ENCODE peak calls at places on chromosomes 7 and 10, in seven cellular contexts. A, B, L, D, K, V and O are unnamed samples.

GRCh38 chr7:35729061-35729783 is 34.3 kb upstream of the HERPUD2 start:
- DNase-seq in A (no peak), B (no peak), L (peak; percentile 96), D (no peak), K (no peak), V (no peak), O (no peak)

GRCh38 chr10:34960983-34961382 is 129.2 kb downstream of the CUL2 start:
- DNase-seq in A (no peak), B (no peak), L (no peak), D (no peak), K (peak; percentile 50), V (no peak), O (no peak)

GRCh38 chr10:50653142-50653541 is 29.4 kb upstream of the SGMS1 start:
- DNase-seq in A (no peak), B (no peak), L (no peak), D (no peak), K (peak; percentile 22), V (peak; percentile 24), O (peak; percentile 7)

GRCh38 chr7:116443101-116443523 is 56.4 kb upstream of the CAV2 start:
- DNase-seq in A (no peak), B (peak; percentile 84), L (no peak), D (peak; percentile 6), K (peak; percentile 13), V (no peak), O (no peak)

GRCh38 chr10:71212249-71213126 is at the start of gene UNC5B:
- DNase-seq in A (peak; percentile 85), B (peak; percentile 37), L (no peak), D (peak; percentile 54), K (peak; percentile 97), V (peak; percentile 76), O (no peak)

GRCh38 chr7:106166651-106167342 is 54.7 kb upstream of the SYPL1 start:
- DNase-seq in A (no peak), B (peak; percentile 68), L (no peak), D (peak; percentile 62), K (peak; percentile 73), V (peak; percentile 73), O (no peak)

GRCh38 chr7:158274404-158274811 is 313.2 kb downstream of the PTPRN2 start:
- DNase-seq in A (no peak), B (no peak), L (no peak), D (no peak), K (peak; percentile 71), V (no peak), O (no peak)

GRCh38 chr7:13981070-13981469 is 8.4 kb downstream of the ETV1 start:
- DNase-seq in A (no peak), B (peak; percentile 59), L (no peak), D (no peak), K (peak; percentile 44), V (peak; percentile 64), O (no peak)

GRCh38 chr10:124611738-124612137 is 132.4 kb downstream of the FAM53B start:
- DNase-seq in A (no peak), B (no peak), L (no peak), D (no peak), K (no peak), V (no peak), O (no peak)

GRCh38 chr7:130838738-130839137 is 104.7 kb upstream of the KLF14 start:
- DNase-seq in A (no peak), B (peak; percentile 55), L (peak; percentile 15), D (no peak), K (no peak), V (no peak), O (no peak)

GRCh38 chr10:103725242-103725641 is 130.1 kb downstream of the SH3PXD2A start:
- DNase-seq in A (no peak), B (no peak), L (no peak), D (no peak), K (no peak), V (no peak), O (no peak)

GRCh38 chr7:80275192-80275605 is 140.6 kb downstream of the GNAI1 start:
- DNase-seq in A (no peak), B (no peak), L (no peak), D (no peak), K (peak; percentile 4), V (no peak), O (no peak)

GRCh38 chr10:8159628-8160165 is 105.2 kb downstream of the GATA3 start:
- DNase-seq in A (no peak), B (no peak), L (no peak), D (no peak), K (no peak), V (no peak), O (no peak)

GRCh38 chr7:122301858-122302745 is 2.4 kb downstream of the FEZF1 start:
- DNase-seq in A (no peak), B (no peak), L (no peak), D (no peak), K (peak; percentile 39), V (no peak), O (no peak)

GRCh38 chr10:61791216-61791615 is 110.3 kb upstream of the ARID5B start:
- DNase-seq in A (no peak), B (no peak), L (no peak), D (peak; percentile 9), K (no peak), V (no peak), O (peak; percentile 87)

GRCh38 chr7:19772858-19773337 is 519 bp downstream of the TMEM196 start:
- DNase-seq in A (peak; percentile 10), B (peak; percentile 15), L (no peak), D (no peak), K (peak; percentile 17), V (no peak), O (no peak)

GRCh38 chr10:71852335-71852937 is 1.4 kb upstream of the PSAP start:
- DNase-seq in A (no peak), B (no peak), L (no peak), D (no peak), K (no peak), V (peak; percentile 42), O (no peak)

GRCh38 chr10:84427903-84428650 is 99.7 kb downstream of the CCSER2 start:
- DNase-seq in A (no peak), B (no peak), L (no peak), D (peak; percentile 15), K (no peak), V (no peak), O (no peak)

GRCh38 chr7:41771717-41772116 is 68.8 kb upstream of the INHBA start:
- DNase-seq in A (no peak), B (no peak), L (no peak), D (no peak), K (no peak), V (no peak), O (no peak)

GRCh38 chr7:105745681-105746330 is 130.6 kb downstream of the ATXN7L1 start:
- DNase-seq in A (no peak), B (no peak), L (no peak), D (no peak), K (no peak), V (no peak), O (no peak)

GRCh38 chr10:5698062-5698461 is 13.4 kb downstream of the TASOR2 start:
- DNase-seq in A (no peak), B (no peak), L (no peak), D (no peak), K (peak; percentile 15), V (no peak), O (no peak)

GRCh38 chr10:125783957-125784356 is 8.3 kb upstream of the MMP21 start:
- DNase-seq in A (no peak), B (no peak), L (peak; percentile 60), D (no peak), K (no peak), V (no peak), O (no peak)

GRCh38 chr10:51879238-51879637 is 179.8 kb upstream of the CSTF2T start:
- DNase-seq in A (no peak), B (no peak), L (peak; percentile 52), D (no peak), K (no peak), V (no peak), O (no peak)

GRCh38 chr10:607545-608196 is 81.8 kb downstream of the DIP2C start:
- DNase-seq in A (no peak), B (no peak), L (no peak), D (no peak), K (no peak), V (no peak), O (no peak)
- TF ChIP-seq EP300 in A (no peak), B (no peak), L (no peak), D (no peak), K (no peak), V (no peak), O (no peak)

DNA sequence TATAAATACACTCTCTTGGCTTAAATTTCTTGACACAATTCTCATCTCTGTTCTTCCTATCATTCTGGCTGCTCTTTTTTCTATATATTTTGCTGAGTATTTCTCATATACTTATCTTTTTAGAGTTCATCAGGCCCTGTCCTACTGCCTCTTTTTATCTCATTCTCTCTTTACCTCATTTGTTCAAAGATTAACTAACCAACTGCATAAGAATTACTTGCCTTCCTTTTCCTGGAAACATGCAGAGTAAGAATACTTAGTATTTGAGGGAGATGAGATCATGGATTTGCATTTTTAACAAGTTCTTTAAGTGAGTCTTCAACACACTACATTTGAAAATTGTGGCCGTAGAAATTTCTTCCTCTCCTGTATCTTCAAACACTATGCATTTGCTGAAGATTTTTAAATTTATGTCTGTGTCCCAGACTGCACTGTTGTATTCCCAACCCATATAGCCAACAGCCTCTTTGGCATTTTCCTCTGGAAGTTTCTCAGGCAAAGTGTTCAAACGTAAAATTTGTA is 35.3 kb downstream of the ARL4A start:
- DNase-seq in A (no peak), B (no peak), L (no peak), D (no peak), K (no peak), V (no peak), O (no peak)
- TF ChIP-seq EP300 in A (no peak), B (no peak), L (no peak), D (no peak), K (no peak), V (no peak), O (no peak)

DNA sequence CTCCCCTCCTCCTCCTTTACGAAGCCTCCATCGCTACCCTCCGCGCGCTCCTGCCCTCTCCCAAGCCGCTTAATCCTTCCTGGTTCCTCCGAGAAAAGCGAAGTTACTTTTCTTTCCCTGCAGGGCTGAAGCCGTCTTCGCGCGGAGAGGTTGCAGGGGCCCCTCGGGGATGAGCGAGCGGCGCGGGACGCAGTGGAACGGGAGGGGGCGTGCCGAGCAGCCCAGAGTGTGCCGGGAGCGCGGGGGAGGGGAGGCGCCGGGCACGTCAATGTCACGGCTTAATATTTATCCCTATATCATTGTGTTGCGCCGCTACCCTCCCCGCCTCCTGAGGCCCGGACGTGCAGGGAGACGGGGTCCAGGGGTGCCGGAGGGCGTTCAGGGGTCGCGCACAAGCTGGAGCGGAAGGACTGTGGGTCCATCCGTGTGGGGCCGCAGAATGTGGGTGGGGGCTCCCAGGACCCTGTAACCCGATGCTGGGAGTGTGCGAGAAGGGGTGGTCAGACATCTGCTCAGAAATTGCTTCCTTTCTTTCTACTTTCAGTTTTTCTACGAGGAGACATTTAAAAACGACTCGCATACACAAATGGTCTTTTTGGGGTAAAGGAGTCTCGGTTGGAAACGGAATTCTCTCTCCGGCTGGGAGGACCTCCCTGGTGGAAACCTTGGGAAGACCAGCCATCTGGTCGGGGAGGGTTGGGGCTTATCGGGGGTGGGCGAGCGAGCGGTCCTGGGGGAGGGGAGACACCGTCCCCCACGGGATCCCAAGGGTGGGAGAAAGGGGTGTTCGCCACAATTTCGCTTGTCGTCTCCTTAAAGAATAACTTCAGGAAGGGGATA is 2.4 kb downstream of the CDK6 start:
- DNase-seq in A (peak; percentile 65), B (peak; percentile 58), L (no peak), D (peak; percentile 73), K (peak; percentile 82), V (peak; percentile 72), O (peak; percentile 93)
- TF ChIP-seq EP300 in A (no peak), B (no peak), L (no peak), D (peak; percentile 40), K (peak; percentile 47), V (peak; percentile 87), O (no peak)

GRCh38 chr10:78911533-78912340 is 157.0 kb upstream of the ZMIZ1 start:
- DNase-seq in A (no peak), B (no peak), L (no peak), D (no peak), K (no peak), V (no peak), O (no peak)
- TF ChIP-seq EP300 in A (no peak), B (no peak), L (no peak), D (no peak), K (no peak), V (no peak), O (no peak)